ENCODE peak calls at places on chromosomes 4 and X, in four cellular contexts. D, S, O and B are unnamed samples. For H3K36me3, the result is how much of the 10 kb centered on the place peaks cover.

GRCh38 chrX:152635941-152636340 is 1.8 kb upstream of the GABRQ start:
- DNase-seq in D (no peak), S (peak), O (peak), B (peak)

GRCh38 chr4:39526810-39527295 is 386 bp downstream of the UGDH start:
- DNase-seq in D (no peak), S (no peak), O (no peak), B (peak)

GRCh38 chrX:103151799-103152198 is 58.9 kb upstream of the NXF3 start:
- DNase-seq in D (no peak), S (no peak), O (no peak), B (no peak)

GRCh38 chrX:93875621-93876282 is 201.7 kb downstream of the FAM133A start:
- DNase-seq in D (no peak), S (no peak), O (no peak), B (no peak)

GRCh38 chrX:41377624-41378023 is 43.7 kb downstream of the DDX3X start:
- DNase-seq in D (no peak), S (peak), O (no peak), B (no peak)

GRCh38 chr4:76984788-76985211 is 35.2 kb downstream of the SEPTIN11 start:
- DNase-seq in D (no peak), S (peak), O (peak), B (peak)

GRCh38 chrX:23333842-23334535 is 660 bp upstream of the PTCHD1 start:
- DNase-seq in D (no peak), S (no peak), O (no peak), B (no peak)

GRCh38 chrX:19121898-19122640 is at the start of gene ADGRG2:
- DNase-seq in D (no peak), S (peak), O (no peak), B (peak)

GRCh38 chr4:11471613-11472012 is 42.9 kb upstream of the HS3ST1 start:
- DNase-seq in D (no peak), S (no peak), O (no peak), B (no peak)

GRCh38 chr4:13325744-13326143 is 158.4 kb downstream of the RAB28 start:
- DNase-seq in D (no peak), S (no peak), O (no peak), B (no peak)

GRCh38 chr4:68372588-68372987 is 22.7 kb upstream of the YTHDC1 start:
- DNase-seq in D (no peak), S (no peak), O (no peak), B (no peak)

GRCh38 chrX:46967547-46967946 is 55.3 kb downstream of the JADE3 start:
- DNase-seq in D (no peak), S (no peak), O (no peak), B (no peak)

GRCh38 chr4:161767116-161767515 is 396.7 kb downstream of the FSTL5 start:
- DNase-seq in D (no peak), S (peak), O (no peak), B (no peak)

GRCh38 chr4:75821966-75822365 is 80.3 kb downstream of the PPEF2 start:
- DNase-seq in D (no peak), S (no peak), O (no peak), B (no peak)

GRCh38 chr4:151434183-151434860 is 25.3 kb downstream of the FHIP1A start:
- DNase-seq in D (no peak), S (no peak), O (peak), B (no peak)

GRCh38 chrX:65783746-65784145 is 116.3 kb downstream of the MSN start:
- DNase-seq in D (no peak), S (no peak), O (no peak), B (no peak)

GRCh38 chr4:153497091-153497531 is 31.0 kb downstream of the TMEM131L start:
- DNase-seq in D (no peak), S (no peak), O (no peak), B (no peak)

GRCh38 chr4:118935819-118936218 is 47.2 kb downstream of the SYNPO2 start:
- DNase-seq in D (no peak), S (no peak), O (no peak), B (no peak)

GRCh38 chr4:147117400-147117799 is 171.7 kb upstream of the TTC29 start:
- DNase-seq in D (no peak), S (peak), O (no peak), B (no peak)

GRCh38 chrX:110218591-110218990 is 99.3 kb downstream of the AMMECR1 start:
- DNase-seq in D (no peak), S (peak), O (no peak), B (no peak)

GRCh38 chr4:81651500-81651899 is 179.8 kb upstream of the RASGEF1B start:
- DNase-seq in D (no peak), S (no peak), O (peak), B (no peak)

GRCh38 chr4:151569650-151570049 is 160.7 kb downstream of the FHIP1A start:
- DNase-seq in D (no peak), S (no peak), O (no peak), B (no peak)

GRCh38 chr4:3202836-3203820 is 45.8 kb upstream of the MSANTD1 start:
- DNase-seq in D (no peak), S (no peak), O (no peak), B (no peak)

GRCh38 chr4:8072235-8072968 is 86.2 kb downstream of the ABLIM2 start:
- DNase-seq in D (no peak), S (no peak), O (no peak), B (no peak)

DNA sequence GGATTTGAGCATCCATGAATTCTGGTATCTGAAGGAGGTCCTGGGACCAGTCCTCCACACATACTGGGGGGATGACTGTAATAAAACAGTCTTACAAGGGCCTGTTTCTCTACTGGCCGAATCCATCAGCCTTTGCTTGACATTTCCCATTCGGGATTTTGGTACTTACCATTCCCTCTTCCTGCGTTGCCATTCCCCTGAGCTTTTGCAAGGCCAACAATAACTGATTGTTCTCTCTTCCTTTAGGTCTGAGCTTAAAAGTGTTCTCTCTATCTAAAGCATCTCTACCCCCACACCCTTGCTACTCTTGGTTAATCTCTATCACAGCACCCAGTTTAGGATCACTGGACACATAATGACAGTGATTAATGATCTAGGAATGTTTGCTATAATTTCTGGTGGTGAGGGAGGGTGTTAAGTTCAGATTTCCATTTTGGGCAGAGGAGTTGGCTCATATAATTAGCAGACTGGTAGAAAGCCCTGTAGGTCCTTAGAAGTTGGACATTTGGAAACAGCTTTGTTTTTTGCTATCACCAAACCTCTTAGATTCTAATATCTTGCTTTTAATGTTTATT is 29.4 kb downstream of the TMA16 start:
- DNase-seq in D (no peak), S (no peak), O (no peak), B (no peak)
- H3K36me3 ChIP-seq in D (under half), S (half or more), O (under half), B (half or more)

GRCh38 chrX:13000311-13000811 is 25.5 kb downstream of the TMSB4X start:
- DNase-seq in D (no peak), S (no peak), O (no peak), B (no peak)
- H2BK12ac ChIP-seq in D (no peak), S (no peak), O (no peak), B (no peak)

GRCh38 chrX:148659481-148659880 is 159.1 kb downstream of the AFF2 start:
- DNase-seq in D (no peak), S (no peak), O (no peak), B (no peak)
- H3K36me3 ChIP-seq in D (under half), S (under half), O (under half), B (under half)

DNA sequence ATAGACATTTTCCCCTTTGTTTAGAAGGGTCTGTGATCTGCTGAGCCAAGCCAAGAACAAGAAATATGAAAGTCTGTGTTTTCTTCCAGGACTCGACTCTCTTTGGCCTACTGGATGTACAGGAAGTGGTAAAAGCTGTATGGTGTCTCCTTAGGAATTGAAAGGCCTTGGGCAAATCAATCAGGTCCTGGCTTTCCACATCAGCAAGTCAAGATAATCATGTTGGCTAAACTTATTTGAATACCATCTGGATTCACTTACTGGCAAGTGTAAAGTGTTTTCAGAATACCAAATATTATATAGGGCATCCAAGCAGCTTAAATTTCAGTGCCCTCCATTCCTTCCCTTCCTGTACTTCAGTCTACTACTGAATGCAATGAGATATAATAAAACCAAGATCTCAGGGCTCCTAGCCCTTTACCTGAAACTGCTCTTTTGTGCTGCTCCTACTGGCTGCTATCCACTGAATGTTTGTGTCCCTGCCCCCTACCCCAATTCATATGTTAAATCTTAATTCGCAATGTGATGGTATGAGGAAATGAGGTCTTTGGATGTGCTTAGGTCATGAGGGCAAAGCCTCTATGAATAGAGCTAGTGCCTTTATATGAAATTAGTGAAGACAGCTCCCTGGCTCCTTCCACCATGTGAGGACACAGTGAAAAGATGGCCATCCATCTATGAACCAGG is 578.0 kb downstream of the SPRY1 start:
- DNase-seq in D (no peak), S (no peak), O (no peak), B (no peak)
- H2BK12ac ChIP-seq in D (peak), S (no peak), O (no peak), B (no peak)

GRCh38 chr4:165330071-165330470 is 2.6 kb downstream of the MSMO1 start:
- DNase-seq in D (no peak), S (no peak), O (no peak), B (no peak)

GRCh38 chr4:165326831-165327210 is 648 bp upstream of the MSMO1 start:
- DNase-seq in D (no peak), S (no peak), O (peak), B (no peak)

GRCh38 chr4:165327211-165328100 is at the start of gene MSMO1:
- DNase-seq in D (peak), S (peak), O (peak), B (peak)

GRCh38 chr4:165328101-165328425 is 594 bp downstream of the MSMO1 start:
- DNase-seq in D (no peak), S (no peak), O (peak), B (no peak)

DNA sequence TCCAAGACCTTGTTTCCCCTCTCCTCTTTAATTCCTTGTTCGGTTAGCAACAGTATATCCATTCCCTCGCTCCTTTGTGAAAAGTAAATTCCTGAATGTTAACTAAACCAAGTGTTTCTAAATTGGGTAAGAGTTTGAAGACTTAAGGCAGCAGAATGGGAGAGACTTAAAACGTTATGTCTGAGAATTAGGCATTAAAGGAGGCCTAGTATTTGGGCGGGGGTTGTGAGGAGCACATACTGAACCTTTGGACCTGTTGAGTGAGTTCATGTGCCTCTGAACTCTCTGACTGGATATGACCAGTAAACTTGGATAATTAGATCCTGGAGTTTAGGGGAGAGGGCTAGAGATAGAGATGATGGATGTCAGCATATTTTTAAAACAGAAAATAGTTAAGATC is 1.2 kb downstream of the MSMO1 start:
- DNase-seq in D (no peak), S (no peak), O (no peak), B (no peak)
- H3K36me3 ChIP-seq in D (under half), S (under half), O (under half), B (half or more)

DNA sequence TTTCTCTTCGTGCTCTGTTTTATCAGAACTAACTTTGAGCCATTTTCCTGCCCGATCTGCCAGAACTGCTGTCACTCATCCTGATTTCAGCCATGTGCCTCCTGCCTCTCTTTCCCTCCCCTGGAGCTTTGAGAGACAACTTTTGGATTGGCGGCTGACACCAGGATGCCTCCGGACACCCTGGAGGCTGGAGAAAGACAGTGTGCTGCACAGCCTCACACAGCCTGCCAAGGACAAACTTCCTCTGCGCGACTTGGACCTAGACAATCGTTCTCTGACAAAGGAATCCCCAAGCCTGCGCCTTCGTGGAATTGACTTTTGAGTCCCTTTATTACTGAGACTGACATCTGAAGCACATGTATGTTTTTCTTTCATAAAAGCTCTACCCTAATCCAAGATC is 10.8 kb upstream of the LDB2 start:
- DNase-seq in D (no peak), S (no peak), O (no peak), B (no peak)
- H2BK12ac ChIP-seq in D (no peak), S (no peak), O (no peak), B (no peak)

GRCh38 chrX:130216312-130216711 is 44.5 kb downstream of the RAB33A start:
- DNase-seq in D (no peak), S (peak), O (no peak), B (no peak)

GRCh38 chrX:130212371-130212770 is 40.6 kb downstream of the RAB33A start:
- DNase-seq in D (no peak), S (no peak), O (no peak), B (no peak)

GRCh38 chrX:130213376-130213775 is 41.6 kb downstream of the RAB33A start:
- DNase-seq in D (no peak), S (no peak), O (no peak), B (no peak)

DNA sequence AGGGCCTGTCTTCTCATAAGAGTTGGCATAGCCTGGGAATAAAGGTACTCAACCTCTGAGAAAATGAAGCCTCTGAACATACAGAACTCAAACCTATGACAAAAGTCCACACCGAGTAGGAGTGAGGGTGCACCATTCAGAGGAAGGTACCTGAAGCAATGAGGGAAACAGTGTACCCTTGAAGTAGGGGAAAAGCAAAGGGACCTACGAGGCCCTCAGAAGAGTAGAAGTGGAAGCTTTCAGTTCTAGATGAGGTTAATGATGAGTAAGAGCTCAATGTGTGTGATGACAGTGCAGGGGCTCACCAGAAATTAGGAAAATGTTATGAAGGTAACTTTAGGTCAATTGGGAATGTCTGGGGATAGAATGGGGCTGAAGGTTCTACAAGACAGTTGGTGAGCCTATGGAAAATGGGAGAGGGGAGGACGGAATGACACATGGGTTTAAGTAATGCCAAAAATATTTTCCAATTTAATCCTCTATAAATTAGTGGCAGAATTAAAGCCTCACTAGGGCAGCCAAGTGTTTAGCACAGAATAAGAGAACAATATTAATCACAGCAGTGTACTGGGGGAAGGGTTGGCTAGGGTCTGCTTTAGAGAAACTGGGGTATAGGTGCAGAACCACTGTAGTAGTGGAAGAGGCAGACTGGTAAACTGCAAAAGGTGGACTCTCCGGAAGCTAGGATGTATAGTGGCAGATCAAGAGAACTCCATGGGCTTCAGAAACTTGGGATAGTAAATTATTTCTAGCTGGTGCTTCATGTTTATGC is 39.8 kb downstream of the RAB33A start:
- DNase-seq in D (no peak), S (no peak), O (no peak), B (no peak)
- H3K36me3 ChIP-seq in D (under half), S (under half), O (under half), B (half or more)

GRCh38 chr4:176187610-176188009 is 7.8 kb downstream of the SPATA4 start:
- DNase-seq in D (no peak), S (peak), O (no peak), B (no peak)

GRCh38 chr4:176188654-176189053 is 6.7 kb downstream of the SPATA4 start:
- DNase-seq in D (no peak), S (no peak), O (no peak), B (no peak)

GRCh38 chr4:176186067-176186466 is 9.3 kb downstream of the SPATA4 start:
- DNase-seq in D (no peak), S (no peak), O (no peak), B (no peak)

GRCh38 chr4:176185068-176185467 is 10.3 kb downstream of the SPATA4 start:
- DNase-seq in D (no peak), S (peak), O (no peak), B (no peak)

DNA sequence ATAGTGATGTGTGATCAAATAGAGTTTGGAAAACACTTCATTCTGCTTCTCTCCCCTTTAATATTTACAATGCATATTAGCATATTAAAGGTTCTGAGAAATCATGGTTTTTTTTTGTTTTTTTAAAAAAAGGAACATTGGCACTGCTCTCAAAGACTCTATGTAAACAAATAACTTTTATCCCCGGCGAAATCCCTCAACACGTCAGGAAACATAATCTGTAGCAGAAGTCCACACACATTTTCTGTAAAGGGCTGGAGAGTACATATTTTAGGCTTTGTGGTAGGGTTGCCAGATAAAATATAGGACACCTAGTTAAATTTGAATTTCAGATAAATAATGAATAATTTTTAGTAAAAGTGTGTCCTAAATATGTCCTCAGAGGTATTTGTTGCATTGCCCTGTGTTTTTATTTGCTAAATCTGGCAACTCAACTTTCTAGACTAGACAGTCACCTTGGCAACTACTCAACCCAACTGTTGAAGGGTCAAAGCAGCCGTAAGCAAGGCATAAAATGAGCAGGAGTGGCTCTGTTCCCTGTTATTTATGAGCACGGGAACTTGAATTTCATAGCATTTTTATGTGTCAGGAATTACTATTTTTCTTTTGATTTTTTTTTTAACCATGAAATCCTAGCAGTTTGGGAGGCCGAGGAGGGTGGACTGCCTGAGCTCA is 8.5 kb downstream of the SPATA4 start:
- DNase-seq in D (no peak), S (no peak), O (no peak), B (no peak)
- H2BK12ac ChIP-seq in D (no peak), S (no peak), O (no peak), B (no peak)

DNA sequence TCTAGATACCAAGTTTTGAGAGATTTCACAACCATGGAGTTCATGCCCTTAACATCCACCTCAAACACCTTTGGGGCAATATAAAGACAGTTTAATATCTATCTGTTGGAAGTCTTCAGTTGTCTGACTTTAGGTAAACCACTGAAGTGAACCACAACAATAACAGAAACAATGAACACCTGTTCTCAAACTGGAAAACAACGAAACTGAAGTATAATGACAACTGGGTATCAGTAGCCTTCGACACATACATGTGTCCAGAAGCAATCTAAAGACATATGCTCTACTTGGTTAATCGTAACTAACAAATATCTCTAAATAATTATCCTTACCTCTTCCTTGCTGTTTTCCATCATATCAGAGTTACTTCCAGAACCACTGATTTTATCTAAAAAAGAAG is 87.8 kb downstream of the ATRX start:
- DNase-seq in D (no peak), S (no peak), O (no peak), B (no peak)
- H3K36me3 ChIP-seq in D (under half), S (under half), O (under half), B (under half)